ENCODE peak calls at places on chromosomes 3 and 15, in eight cellular contexts. R, W, C, Y, L, B, V and Z are unnamed samples.

GRCh38 chr15:31379042-31379441 is 52.4 kb downstream of the KLF13 start:
- DNase-seq in R (no peak), W (no peak), C (no peak), Y (no peak), L (no peak), B (no peak), V (no peak), Z (no peak)

GRCh38 chr3:152026033-152026556 is 152.7 kb downstream of the SUCNR1 start:
- DNase-seq in R (no peak), W (no peak), C (no peak), Y (no peak), L (no peak), B (no peak), V (no peak), Z (no peak)

GRCh38 chr3:129608936-129609590 is 2.6 kb upstream of the PLXND1 start:
- DNase-seq in R (no peak), W (no peak), C (no peak), Y (no peak), L (no peak), B (no peak), V (no peak), Z (no peak)

GRCh38 chr3:159252772-159253384 is 451.0 kb downstream of the MFSD1 start:
- DNase-seq in R (no peak), W (no peak), C (no peak), Y (no peak), L (no peak), B (peak), V (peak), Z (no peak)

GRCh38 chr3:94360982-94361381 is 298.1 kb downstream of the NSUN3 start:
- DNase-seq in R (peak), W (peak), C (peak), Y (peak), L (no peak), B (no peak), V (no peak), Z (no peak)

GRCh38 chr3:141076026-141076797 is 25.1 kb downstream of the SPSB4 start:
- DNase-seq in R (no peak), W (no peak), C (peak), Y (no peak), L (no peak), B (no peak), V (no peak), Z (no peak)

GRCh38 chr3:127949446-127949845 is 34.4 kb downstream of the KBTBD12 start:
- DNase-seq in R (no peak), W (no peak), C (no peak), Y (no peak), L (no peak), B (no peak), V (no peak), Z (no peak)

GRCh38 chr3:135197246-135197645 is 402.2 kb downstream of the EPHB1 start:
- DNase-seq in R (no peak), W (no peak), C (no peak), Y (no peak), L (no peak), B (no peak), V (peak), Z (no peak)

GRCh38 chr3:161977063-161977462 is 480.5 kb downstream of the OTOL1 start:
- DNase-seq in R (no peak), W (no peak), C (no peak), Y (no peak), L (no peak), B (no peak), V (no peak), Z (no peak)

GRCh38 chr3:73586190-73586589 is 38.6 kb downstream of the PDZRN3 start:
- DNase-seq in R (no peak), W (no peak), C (no peak), Y (no peak), L (no peak), B (no peak), V (no peak), Z (no peak)

GRCh38 chr3:132972333-132972732 is 65.9 kb upstream of the TMEM108 start:
- DNase-seq in R (no peak), W (no peak), C (no peak), Y (no peak), L (no peak), B (no peak), V (no peak), Z (no peak)

GRCh38 chr3:146308682-146309081 is 57.8 kb upstream of the PLSCR4 start:
- DNase-seq in R (no peak), W (no peak), C (no peak), Y (no peak), L (no peak), B (no peak), V (no peak), Z (no peak)

GRCh38 chr3:184316792-184317191 is 2.4 kb downstream of the EIF4G1 start:
- DNase-seq in R (no peak), W (no peak), C (no peak), Y (no peak), L (no peak), B (no peak), V (no peak), Z (no peak)

GRCh38 chr3:184314363-184314699 is at the start of gene EIF4G1:
- DNase-seq in R (peak), W (peak), C (peak), Y (peak), L (no peak), B (peak), V (peak), Z (peak)

GRCh38 chr3:184315506-184315867 is 1.1 kb downstream of the EIF4G1 start:
- DNase-seq in R (no peak), W (no peak), C (no peak), Y (no peak), L (no peak), B (no peak), V (no peak), Z (no peak)

GRCh38 chr3:184315871-184316661 is 1.7 kb downstream of the EIF4G1 start:
- DNase-seq in R (no peak), W (no peak), C (no peak), Y (no peak), L (no peak), B (no peak), V (no peak), Z (no peak)

GRCh38 chr3:184314700-184315505 is 497 bp downstream of the EIF4G1 start:
- DNase-seq in R (peak), W (peak), C (peak), Y (peak), L (no peak), B (peak), V (no peak), Z (peak)
- TF ChIP-seq POLR2A in R (peak), W (peak), C (no peak), Y (peak), L (no peak), B (peak), V (peak), Z (peak)

GRCh38 chr15:83694030-83694429 is 40.1 kb downstream of the ADAMTSL3 start:
- DNase-seq in R (no peak), W (no peak), C (no peak), Y (no peak), L (no peak), B (no peak), V (no peak), Z (no peak)
- H3K4me3 ChIP-seq in R (no peak), W (no peak), C (no peak), Y (no peak), L (no peak), B (no peak), V (no peak), Z (no peak)

GRCh38 chr15:74843445-74843828 is 481 bp upstream of the ULK3 start:
- DNase-seq in R (no peak), W (no peak), C (no peak), Y (no peak), L (no peak), B (no peak), V (no peak), Z (no peak)

GRCh38 chr15:74843891-74844299 is 939 bp upstream of the ULK3 start:
- DNase-seq in R (no peak), W (no peak), C (no peak), Y (no peak), L (no peak), B (no peak), V (no peak), Z (no peak)

GRCh38 chr15:74841761-74842385 is 1.1 kb downstream of the ULK3 start:
- DNase-seq in R (peak), W (no peak), C (no peak), Y (no peak), L (no peak), B (no peak), V (no peak), Z (no peak)

GRCh38 chr15:74840851-74841760 is 1.9 kb downstream of the ULK3 start:
- DNase-seq in R (no peak), W (no peak), C (no peak), Y (no peak), L (no peak), B (no peak), V (no peak), Z (no peak)

GRCh38 chr15:74842581-74843444 is at the start of gene ULK3:
- DNase-seq in R (peak), W (peak), C (peak), Y (peak), L (no peak), B (peak), V (no peak), Z (peak)
- TF ChIP-seq POLR2A in R (peak), W (no peak), C (no peak), Y (peak), L (no peak), B (peak), V (peak), Z (peak)

GRCh38 chr15:39804026-39804425 is 21.4 kb upstream of the FSIP1 start:
- DNase-seq in R (no peak), W (no peak), C (no peak), Y (no peak), L (no peak), B (peak), V (no peak), Z (no peak)

GRCh38 chr15:39803016-39803415 is 20.4 kb upstream of the FSIP1 start:
- DNase-seq in R (no peak), W (no peak), C (no peak), Y (no peak), L (no peak), B (no peak), V (no peak), Z (no peak)

GRCh38 chr15:39798382-39798781 is 15.7 kb upstream of the FSIP1 start:
- DNase-seq in R (no peak), W (no peak), C (no peak), Y (no peak), L (no peak), B (no peak), V (no peak), Z (no peak)

GRCh38 chr15:39799552-39800011 is 16.9 kb upstream of the FSIP1 start:
- DNase-seq in R (no peak), W (no peak), C (no peak), Y (no peak), L (no peak), B (no peak), V (no peak), Z (peak)

DNA sequence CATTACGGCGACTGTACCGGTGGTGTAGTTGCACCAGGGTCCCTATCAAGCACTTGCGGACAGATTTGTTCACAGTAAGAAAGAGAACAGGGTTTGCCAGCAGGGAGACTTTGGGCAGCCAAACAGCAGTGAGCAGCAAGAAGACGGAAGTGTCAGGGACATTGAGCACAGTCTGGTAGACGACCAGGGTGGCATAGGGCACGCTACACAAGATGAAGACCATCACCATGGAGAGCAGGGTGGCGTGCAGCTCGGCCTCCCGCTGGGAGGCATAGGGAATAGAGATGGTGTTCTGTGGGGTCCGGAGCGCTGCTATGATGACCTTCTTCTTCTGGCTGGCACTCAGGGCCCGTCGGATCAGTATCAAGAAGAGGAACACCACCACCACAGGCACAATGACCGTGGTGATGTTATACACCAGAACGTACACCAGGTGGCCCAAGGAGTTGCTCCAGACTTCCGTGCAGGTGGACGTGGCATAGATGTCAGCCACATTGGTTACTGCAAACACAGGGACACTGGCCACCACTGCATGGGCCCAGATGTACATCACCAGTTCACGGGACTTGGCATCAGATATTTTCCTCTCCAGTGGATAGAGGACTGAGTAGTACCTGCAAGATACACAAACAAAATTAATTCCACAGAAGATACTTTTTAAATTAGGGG is 19.1 kb upstream of the FSIP1 start:
- DNase-seq in R (peak), W (no peak), C (peak), Y (no peak), L (no peak), B (peak), V (no peak), Z (no peak)
- H3K4me3 ChIP-seq in R (no peak), W (no peak), C (no peak), Y (no peak), L (no peak), B (no peak), V (no peak), Z (no peak)

DNA sequence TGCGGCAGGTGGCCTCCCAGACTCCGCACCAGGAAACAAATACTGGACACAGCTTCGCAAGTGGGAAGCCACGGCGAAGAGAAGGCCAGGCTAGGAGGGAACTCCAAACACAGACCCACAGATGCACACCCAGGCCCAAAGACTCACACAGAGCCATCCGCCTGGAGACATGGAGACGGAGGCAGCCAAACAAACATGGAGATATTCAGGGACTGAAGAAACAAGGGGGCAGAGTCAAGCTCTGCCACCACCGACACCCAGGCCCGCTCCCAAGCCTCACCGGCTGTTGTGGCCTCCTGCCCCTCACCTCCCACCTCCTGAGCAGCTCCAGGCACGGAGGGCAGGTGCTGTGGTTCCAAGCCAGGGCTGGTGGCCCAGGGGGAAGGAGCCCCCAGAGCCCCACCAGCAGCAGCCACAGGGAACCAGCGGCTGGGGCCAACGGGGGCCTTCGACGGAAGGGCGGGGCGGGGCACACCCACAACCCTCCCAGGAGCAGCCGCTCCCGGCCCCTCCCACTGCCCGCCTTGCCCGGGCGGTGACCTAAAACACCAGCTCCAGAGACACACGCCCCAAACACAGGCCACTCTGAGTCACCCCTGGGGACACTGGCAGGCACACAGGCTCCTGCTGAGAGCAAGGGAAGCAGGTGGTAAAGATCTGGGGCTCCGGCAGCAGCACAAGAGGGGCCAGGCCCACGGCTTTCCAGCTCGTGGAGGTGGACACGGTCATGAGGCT is 31.9 kb downstream of the TNK2 start:
- DNase-seq in R (peak), W (no peak), C (peak), Y (no peak), L (no peak), B (no peak), V (no peak), Z (no peak)
- TF ChIP-seq POLR2A in R (peak), W (no peak), C (no peak), Y (peak), L (no peak), B (no peak), V (no peak), Z (no peak)